ENCODE peak calls at places on chromosome 4, in four cellular contexts. E is CD4-positive, alpha-beta memory T cell; T is CD8-positive, alpha-beta memory T cell; V is left ventricle myocardium inferior. X is an unnamed sample. For H3K4me1, the result is how much of the 10 kb centered on the place peaks cover.

GRCh38 chr4:140095694-140096482 is 58.1 kb downstream of the MAML3 start:
- DNase-seq in E (peak), T (peak), V (peak), X (no peak)

GRCh38 chr4:126708716-126709115 is 924.0 kb upstream of the INTU start:
- DNase-seq in E (no peak), T (no peak), V (no peak), X (no peak)

GRCh38 chr4:105767579-105767978 is 59.0 kb downstream of the GSTCD start:
- DNase-seq in E (no peak), T (no peak), V (no peak), X (no peak)

GRCh38 chr4:12359420-12359819 is 930.7 kb upstream of the HS3ST1 start:
- DNase-seq in E (no peak), T (no peak), V (no peak), X (no peak)

GRCh38 chr4:88938138-88938537 is 118.8 kb downstream of the FAM13A start:
- DNase-seq in E (no peak), T (no peak), V (no peak), X (no peak)

GRCh38 chr4:145843148-145843547 is 95.5 kb downstream of the ZNF827 start:
- DNase-seq in E (no peak), T (no peak), V (no peak), X (no peak)

GRCh38 chr4:145533011-145533410 is 51.4 kb downstream of the SMAD1 start:
- DNase-seq in E (no peak), T (no peak), V (no peak), X (no peak)

GRCh38 chr4:99540287-99540939 is 23.4 kb downstream of the TRMT10A start:
- DNase-seq in E (no peak), T (no peak), V (no peak), X (no peak)

GRCh38 chr4:139622856-139623255 is 42.8 kb upstream of the MGST2 start:
- DNase-seq in E (no peak), T (no peak), V (no peak), X (no peak)

GRCh38 chr4:150321113-150321512 is 242.9 kb downstream of the DCLK2 start:
- DNase-seq in E (no peak), T (no peak), V (no peak), X (no peak)

GRCh38 chr4:100095729-100096595 is 94.3 kb downstream of the DDIT4L start:
- DNase-seq in E (peak), T (peak), V (peak), X (peak)

GRCh38 chr4:7000421-7001176 is 42.6 kb upstream of the TADA2B start:
- DNase-seq in E (no peak), T (no peak), V (no peak), X (no peak)

GRCh38 chr4:13963601-13964000 is 336.1 kb upstream of the BOD1L1 start:
- DNase-seq in E (no peak), T (no peak), V (no peak), X (no peak)

GRCh38 chr4:77074961-77075855 is 581 bp downstream of the CCNI start:
- DNase-seq in E (peak), T (peak), V (peak), X (no peak)

GRCh38 chr4:66911898-66912297 is 633.4 kb downstream of the CENPC start:
- DNase-seq in E (no peak), T (no peak), V (no peak), X (no peak)

GRCh38 chr4:94491322-94491721 is 39.6 kb downstream of the PDLIM5 start:
- DNase-seq in E (no peak), T (no peak), V (no peak), X (no peak)
- H3K4me1 ChIP-seq in E (under half), T (under half), V (half or more), X (under half)

GRCh38 chr4:10623862-10624261 is 60.7 kb downstream of the CLNK start:
- DNase-seq in E (no peak), T (no peak), V (no peak), X (no peak)
- H3K4me1 ChIP-seq in E (under half), T (under half), V (under half), X (under half)

DNA sequence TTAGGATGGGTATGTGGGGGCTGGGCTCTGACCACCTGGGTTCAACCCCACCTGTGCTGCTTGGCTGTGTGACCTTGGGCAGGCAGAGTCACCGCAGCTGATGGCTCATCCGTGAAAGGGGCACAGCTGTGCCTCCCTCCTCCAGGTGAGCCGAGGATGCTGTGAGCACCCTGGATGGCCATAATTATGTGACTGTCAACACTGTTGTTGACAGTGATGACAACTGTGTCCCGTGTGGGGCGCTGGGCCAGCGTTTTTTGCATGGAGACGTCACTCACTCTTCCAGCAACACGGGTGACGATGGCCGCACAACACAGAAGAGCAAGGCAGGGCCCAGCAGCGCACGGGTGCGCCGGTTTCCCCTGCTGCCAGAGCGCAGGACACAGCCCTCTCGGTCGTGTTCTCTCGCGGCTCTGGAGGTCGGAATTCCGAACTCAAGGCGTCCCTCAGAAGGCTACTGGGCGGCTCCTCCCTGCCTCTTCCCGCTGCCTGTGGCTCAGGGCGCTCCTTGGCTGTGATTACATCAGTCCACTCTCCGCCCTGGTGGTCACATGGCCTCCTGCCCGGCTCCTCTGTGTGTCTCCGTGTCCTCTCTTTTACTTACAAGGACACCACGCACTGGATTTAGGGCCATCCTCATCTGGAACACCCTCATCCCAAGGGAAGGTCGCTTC is 1.3 kb downstream of the SH3TC1 start:
- DNase-seq in E (peak), T (peak), V (peak), X (no peak)
- H3K4me1 ChIP-seq in E (half or more), T (under half), V (half or more), X (under half)

GRCh38 chr4:3461515-3462291 is 1.4 kb upstream of the DOK7 start:
- DNase-seq in E (no peak), T (no peak), V (peak), X (no peak)
- H3K4me1 ChIP-seq in E (under half), T (under half), V (half or more), X (under half)

GRCh38 chr4:182188622-182189021 is 54.6 kb upstream of the TENM3 start:
- DNase-seq in E (no peak), T (no peak), V (no peak), X (no peak)
- H3K4me1 ChIP-seq in E (under half), T (under half), V (under half), X (under half)

GRCh38 chr4:5842456-5842855 is 50.4 kb downstream of the CRMP1 start:
- DNase-seq in E (no peak), T (no peak), V (no peak), X (no peak)

GRCh38 chr4:5839332-5839731 is 53.6 kb downstream of the CRMP1 start:
- DNase-seq in E (no peak), T (no peak), V (no peak), X (no peak)

GRCh38 chr4:5836943-5837342 is 55.9 kb downstream of the CRMP1 start:
- DNase-seq in E (no peak), T (no peak), V (no peak), X (no peak)

GRCh38 chr4:5843573-5844239 is 49.2 kb downstream of the CRMP1 start:
- DNase-seq in E (no peak), T (no peak), V (no peak), X (no peak)

DNA sequence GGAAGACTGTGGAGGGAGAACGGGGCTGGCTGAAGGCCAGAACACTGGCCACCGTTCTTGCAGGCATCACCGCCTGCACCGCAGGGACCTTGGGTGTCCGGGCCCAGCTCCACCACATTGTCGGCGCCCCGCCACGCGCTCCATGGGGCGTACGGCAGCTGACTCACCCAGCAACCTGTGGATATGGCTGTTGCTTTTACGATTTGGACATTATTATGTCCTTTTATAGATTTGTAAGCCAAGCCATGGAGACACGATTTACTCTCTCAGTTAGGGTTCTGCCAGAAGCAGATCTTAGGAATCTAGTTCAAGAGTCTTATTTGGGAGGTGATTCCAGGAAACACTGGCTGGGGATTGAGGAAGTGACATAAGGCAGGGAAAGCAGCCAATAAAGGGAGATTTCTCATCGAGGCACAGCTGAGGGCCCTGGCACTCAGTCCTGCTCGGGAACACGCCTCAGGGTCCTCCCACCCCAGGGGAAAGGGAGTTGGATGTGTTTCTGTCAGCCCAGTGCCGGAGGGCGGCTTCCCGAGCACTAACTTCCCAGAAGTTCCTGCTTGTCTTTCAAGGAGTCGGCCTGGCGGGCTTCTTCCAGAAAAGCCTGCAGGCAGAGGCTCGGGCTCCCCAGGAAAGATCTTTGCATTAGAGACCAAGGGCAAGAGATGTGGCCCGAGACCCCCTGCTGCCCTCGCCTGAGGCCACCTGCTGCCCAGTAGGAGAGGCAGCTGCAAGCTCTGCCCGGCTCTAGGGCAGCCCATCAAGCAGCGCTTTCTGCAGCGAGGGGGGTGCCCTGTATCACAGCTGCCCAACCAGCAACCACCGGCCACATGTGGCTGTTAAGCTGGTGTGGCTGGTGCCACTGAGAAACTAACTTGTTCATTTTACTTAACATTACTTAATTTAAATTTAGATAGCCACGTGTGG is 52.9 kb downstream of the CRMP1 start:
- DNase-seq in E (no peak), T (no peak), V (peak), X (no peak)
- H3K4me1 ChIP-seq in E (under half), T (under half), V (under half), X (under half)

DNA sequence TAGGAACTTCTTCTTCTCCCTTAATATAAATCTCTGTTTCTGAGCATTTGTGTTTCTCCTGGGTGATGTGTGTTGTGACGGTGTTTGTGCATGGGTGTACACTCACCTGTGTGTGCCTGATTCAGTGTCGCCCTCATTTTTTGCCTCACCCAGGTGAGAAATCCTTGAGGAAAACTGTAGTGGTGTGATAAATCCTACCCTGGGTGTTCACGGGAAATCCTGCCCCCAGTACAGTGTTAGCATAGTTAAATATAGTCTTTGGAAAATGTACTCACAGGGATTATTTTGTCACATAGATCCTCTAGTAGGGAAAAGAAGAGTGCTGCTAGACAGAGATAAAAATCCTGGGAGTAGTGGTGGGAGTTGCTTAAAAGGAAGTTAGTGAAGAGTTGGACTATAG is 291.9 kb upstream of the PITX2 start:
- DNase-seq in E (no peak), T (no peak), V (no peak), X (no peak)
- H3K4me1 ChIP-seq in E (under half), T (under half), V (under half), X (under half)

GRCh38 chr4:80308466-80308822 is 27.1 kb upstream of the CFAP299 start:
- DNase-seq in E (no peak), T (no peak), V (no peak), X (no peak)

GRCh38 chr4:80309301-80310004 is 26.1 kb upstream of the CFAP299 start:
- DNase-seq in E (no peak), T (no peak), V (no peak), X (no peak)

GRCh38 chr4:80307183-80307735 is 28.3 kb upstream of the CFAP299 start:
- DNase-seq in E (no peak), T (no peak), V (no peak), X (no peak)

GRCh38 chr4:80306255-80306654 is 29.3 kb upstream of the CFAP299 start:
- DNase-seq in E (no peak), T (no peak), V (no peak), X (no peak)

GRCh38 chr4:80307774-80308465 is 27.6 kb upstream of the CFAP299 start:
- DNase-seq in E (no peak), T (no peak), V (no peak), X (no peak)
- H3K4me1 ChIP-seq in E (under half), T (under half), V (under half), X (under half)

GRCh38 chr4:87052615-87053014 is 117.8 kb downstream of the AFF1 start:
- DNase-seq in E (no peak), T (no peak), V (no peak), X (no peak)
- H3K4me1 ChIP-seq in E (under half), T (under half), V (half or more), X (under half)

GRCh38 chr4:152644130-152644529 is 35.7 kb downstream of the TMEM154 start:
- DNase-seq in E (no peak), T (no peak), V (no peak), X (no peak)
- H3K4me1 ChIP-seq in E (under half), T (under half), V (under half), X (under half)